ENCODE peak calls at places on chromosome 7, in five cellular contexts. V, X, I, P and G are unnamed samples.
A peak's percentile ranks its signal among the peaks of the same experiment; 100 is the strongest.

GRCh38 chr7:11077816-11078215 is 104.1 kb downstream of the PHF14 start:
- DNase-seq in P (no peak), V (no peak), I (no peak), X (no peak), G (no peak)

GRCh38 chr7:114364151-114364550 is 50.5 kb upstream of the FOXP2 start:
- DNase-seq in P (no peak), X (no peak), V (no peak), I (peak; percentile 51), G (peak; percentile 52)

GRCh38 chr7:141593134-141593533 is 41.9 kb downstream of the AGK start:
- DNase-seq in V (no peak), P (no peak), X (no peak), I (no peak), G (no peak)

GRCh38 chr7:73885433-73885974 is 24.5 kb downstream of the TMEM270 start:
- DNase-seq in P (no peak), X (no peak), V (no peak), I (no peak), G (no peak)

GRCh38 chr7:36390199-36391090 is 783 bp downstream of the ANLN start:
- DNase-seq in I (peak; percentile 75), P (peak; percentile 42), X (peak; percentile 50), V (peak; percentile 28), G (peak; percentile 39)

GRCh38 chr7:151060113-151060415 is 675 bp downstream of the SLC4A2 start:
- DNase-seq in P (no peak), I (no peak), V (no peak), X (no peak), G (no peak)

GRCh38 chr7:1253591-1254207 is 21.0 kb downstream of the UNCX start:
- DNase-seq in P (no peak), X (no peak), V (no peak), I (no peak), G (no peak)

GRCh38 chr7:150556521-150557138 is 10.6 kb upstream of the GIMAP4 start:
- DNase-seq in V (no peak), P (no peak), I (no peak), X (no peak), G (no peak)

GRCh38 chr7:45563401-45563800 is 10.8 kb upstream of the ADCY1 start:
- DNase-seq in P (no peak), X (no peak), V (no peak), I (no peak), G (no peak)

GRCh38 chr7:80257751-80258150 is 123.1 kb downstream of the GNAI1 start:
- DNase-seq in X (no peak), V (no peak), P (no peak), I (no peak), G (no peak)

GRCh38 chr7:17599733-17600685 is 301.6 kb downstream of the AHR start:
- DNase-seq in X (no peak), P (no peak), I (no peak), V (no peak), G (no peak)

GRCh38 chr7:104926905-104927454 is 87.0 kb upstream of the KMT2E start:
- DNase-seq in I (no peak), P (no peak), V (no peak), X (no peak), G (no peak)

GRCh38 chr7:30845426-30846135 is 66.1 kb upstream of the AQP1 start:
- DNase-seq in P (no peak), I (no peak), X (peak; percentile 37), V (no peak), G (peak; percentile 53)

GRCh38 chr7:42869131-42870020 is 42.5 kb downstream of the C7orf25 start:
- DNase-seq in V (no peak), X (no peak), P (no peak), I (no peak), G (no peak)

GRCh38 chr7:143299840-143300239 is 11.7 kb downstream of the CASP2 start:
- DNase-seq in I (no peak), X (no peak), V (peak; percentile 40), P (peak; percentile 30), G (peak; percentile 28)

GRCh38 chr7:154767194-154767593 is 235.7 kb downstream of the PAXIP1 start:
- DNase-seq in P (no peak), V (no peak), X (no peak), I (no peak), G (no peak)

GRCh38 chr7:44097064-44097932 is 6.8 kb upstream of the AEBP1 start:
- DNase-seq in V (no peak), I (no peak), P (no peak), X (no peak), G (no peak)

GRCh38 chr7:150428671-150429451 is 21.6 kb upstream of the GIMAP8 start:
- DNase-seq in P (no peak), V (no peak), X (no peak), I (no peak), G (no peak)

GRCh38 chr7:101162551-101163280 is 2.7 kb downstream of the VGF start:
- DNase-seq in I (no peak), P (no peak), X (no peak), V (no peak), G (peak; percentile 69)

GRCh38 chr7:70738080-70738479 is 393.9 kb upstream of the GALNT17 start:
- DNase-seq in X (peak; percentile 39), V (no peak), P (no peak), I (no peak), G (no peak)

GRCh38 chr7:30197438-30197837 is 62.7 kb downstream of the MTURN start:
- DNase-seq in X (no peak), P (no peak), I (no peak), V (no peak), G (no peak)

GRCh38 chr7:131107343-131108211 is 220.1 kb upstream of the MKLN1 start:
- DNase-seq in V (peak; percentile 65), P (peak; percentile 69), I (peak; percentile 39), X (peak; percentile 78), G (peak; percentile 80)

GRCh38 chr7:103388469-103389140 is 41.2 kb downstream of the PSMC2 start:
- DNase-seq in X (no peak), P (no peak), V (no peak), I (no peak), G (no peak)

GRCh38 chr7:1123721-1124120 is 35.8 kb downstream of the GPER1 start:
- DNase-seq in V (no peak), X (peak; percentile 85), P (no peak), I (peak; percentile 54), G (peak; percentile 82)

GRCh38 chr7:79598351-79598750 is 144.9 kb upstream of the MAGI2 start:
- DNase-seq in V (no peak), I (no peak), X (no peak), P (no peak), G (no peak)

GRCh38 chr7:132162745-132163144 is 413.5 kb downstream of the PLXNA4 start:
- DNase-seq in V (no peak), X (no peak), I (no peak), P (no peak), G (no peak)

GRCh38 chr7:5422324-5423271 is 1.0 kb downstream of the TNRC18 start:
- DNase-seq in I (no peak), X (peak; percentile 43), P (no peak), V (no peak), G (no peak)

GRCh38 chr7:2714636-2715035 is 26.6 kb downstream of the AMZ1 start:
- DNase-seq in V (no peak), P (no peak), X (no peak), I (no peak), G (peak; percentile 19)
- H3K4me1 ChIP-seq in V (peaks cover 50% of the 10 kb centered on the region), P (peaks cover 71% of the 10 kb centered on the region), X (peaks cover 15% of the 10 kb centered on the region), I (peaks cover 4% of the 10 kb centered on the region), G (peaks cover 15% of the 10 kb centered on the region)

DNA sequence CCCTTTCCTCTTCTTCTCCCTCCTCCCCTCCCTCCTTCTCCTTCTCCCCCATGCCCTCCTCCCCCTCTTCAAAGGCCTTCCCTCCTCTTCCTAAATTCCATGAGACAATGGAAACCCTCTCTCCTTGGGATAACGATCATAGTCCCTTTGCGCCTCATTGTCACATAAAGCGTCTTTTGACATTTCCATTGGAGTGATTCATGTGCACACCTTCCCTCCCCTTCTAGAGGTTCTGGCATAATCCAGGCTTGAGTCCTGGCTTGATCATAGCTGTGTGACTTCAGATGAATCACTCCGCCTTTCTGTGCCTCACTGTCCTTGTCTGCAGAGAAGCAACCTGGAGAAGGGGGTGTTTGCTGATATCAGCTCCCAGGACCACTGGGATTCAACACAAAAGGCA is 204.2 kb downstream of the TNS3 start:
- DNase-seq in V (no peak), P (no peak), X (no peak), I (no peak), G (no peak)
- H3K4me1 ChIP-seq in V (no peaks in the 10 kb centered on the region), P (no peaks in the 10 kb centered on the region), X (peaks cover 13% of the 10 kb centered on the region), I (peaks cover 40% of the 10 kb centered on the region), G (peaks cover 35% of the 10 kb centered on the region)

GRCh38 chr7:2438181-2438580 is 34.8 kb downstream of the CHST12 start:
- DNase-seq in V (no peak), X (no peak), P (no peak), I (no peak), G (no peak)

GRCh38 chr7:2438775-2439174 is 35.4 kb downstream of the CHST12 start:
- DNase-seq in P (no peak), V (no peak), I (no peak), X (no peak), G (no peak)

GRCh38 chr7:2441430-2442058 is 34.7 kb downstream of the GRIFIN start:
- DNase-seq in X (no peak), P (no peak), V (no peak), I (no peak), G (no peak)

GRCh38 chr7:2443491-2443890 is 32.7 kb downstream of the GRIFIN start:
- DNase-seq in P (no peak), V (no peak), X (no peak), I (no peak), G (no peak)

GRCh38 chr7:2440608-2441245 is 35.5 kb downstream of the GRIFIN start:
- DNase-seq in P (no peak), X (no peak), I (no peak), V (no peak), G (no peak)
- H3K4me1 ChIP-seq in P (no peaks in the 10 kb centered on the region), X (no peaks in the 10 kb centered on the region), I (no peaks in the 10 kb centered on the region), V (no peaks in the 10 kb centered on the region), G (peaks cover 5% of the 10 kb centered on the region)

DNA sequence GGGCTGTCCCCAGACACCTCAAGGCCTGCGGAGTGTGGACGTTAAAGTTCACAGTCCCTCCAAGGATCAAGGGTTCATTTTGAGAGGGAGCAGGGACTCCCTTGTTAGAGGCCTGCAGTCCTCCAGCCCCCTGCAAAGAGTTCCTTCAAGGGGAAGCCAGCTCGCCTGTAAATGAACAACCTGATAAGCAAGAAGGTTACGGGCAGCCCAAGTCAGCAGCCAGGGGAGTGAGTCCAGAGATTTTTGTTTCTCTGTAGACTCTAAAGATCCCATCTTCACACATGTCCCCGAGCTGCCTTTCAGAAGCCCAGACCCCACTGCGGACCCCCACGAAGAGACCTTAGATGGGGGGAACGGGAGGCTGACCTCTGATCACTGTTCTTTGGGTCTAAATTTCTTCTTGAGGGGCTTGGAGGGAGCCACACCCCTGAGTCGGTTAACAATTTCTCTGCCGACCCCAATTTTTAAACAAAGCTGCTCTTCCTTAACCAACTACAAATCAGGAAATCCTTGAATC is 128.7 kb downstream of the VIPR2 start:
- DNase-seq in V (no peak), P (no peak), I (no peak), X (no peak), G (no peak)
- H3K4me1 ChIP-seq in V (no peaks in the 10 kb centered on the region), P (no peaks in the 10 kb centered on the region), I (peaks cover 18% of the 10 kb centered on the region), X (peaks cover 21% of the 10 kb centered on the region), G (peaks cover 18% of the 10 kb centered on the region)